ENCODE peak calls at places on chromosomes 4 and X, in four cellular contexts. One of them, this sample, is unnamed.

GRCh38 chrX:124393659-124394058 is 47.3 kb downstream of the SH2D1A start:
- DNase-seq in heart left ventricle: no peak
- DNase-seq in pancreas: no peak
- DNase-seq in MM.1S: no peak
- DNase-seq in this sample: no peak

GRCh38 chrX:3549442-3549875 is 164.0 kb downstream of the PRKX start:
- DNase-seq in MM.1S: no peak
- DNase-seq in pancreas: peak; percentile 17
- DNase-seq in heart left ventricle: peak; percentile 43
- DNase-seq in this sample: peak; percentile 1

GRCh38 chr4:163484906-163485305 is 9.6 kb upstream of the TMA16 start:
- DNase-seq in heart left ventricle: peak; percentile 30
- DNase-seq in MM.1S: peak; percentile 57
- DNase-seq in pancreas: no peak
- DNase-seq in this sample: no peak

GRCh38 chr4:5206391-5206790 is 155.1 kb downstream of the STK32B start:
- DNase-seq in MM.1S: no peak
- DNase-seq in pancreas: no peak
- DNase-seq in heart left ventricle: peak; percentile 24
- DNase-seq in this sample: no peak

GRCh38 chrX:40085086-40085551 is 12.6 kb downstream of the BCOR start:
- DNase-seq in MM.1S: no peak
- DNase-seq in pancreas: no peak
- DNase-seq in heart left ventricle: no peak
- DNase-seq in this sample: peak; percentile 22

GRCh38 chr4:140450352-140450751 is 22.9 kb upstream of the CLGN start:
- DNase-seq in heart left ventricle: no peak
- DNase-seq in MM.1S: no peak
- DNase-seq in pancreas: no peak
- DNase-seq in this sample: no peak

GRCh38 chrX:40278340-40279090 is 180.8 kb upstream of the BCOR start:
- DNase-seq in MM.1S: no peak
- DNase-seq in heart left ventricle: no peak
- DNase-seq in pancreas: no peak
- DNase-seq in this sample: no peak

GRCh38 chrX:30814978-30815377 is 74.1 kb downstream of the TAB3 start:
- DNase-seq in pancreas: no peak
- DNase-seq in MM.1S: no peak
- DNase-seq in heart left ventricle: no peak
- DNase-seq in this sample: no peak

GRCh38 chr4:73944061-73944875 is 37.6 kb downstream of the PF4 start:
- DNase-seq in heart left ventricle: no peak
- DNase-seq in pancreas: peak; percentile 28
- DNase-seq in MM.1S: no peak
- DNase-seq in this sample: peak; percentile 55

GRCh38 chrX:24513416-24513815 is 48.3 kb downstream of the PDK3 start:
- DNase-seq in MM.1S: no peak
- DNase-seq in heart left ventricle: no peak
- DNase-seq in pancreas: no peak
- DNase-seq in this sample: no peak

GRCh38 chr4:83358410-83358809 is 23.8 kb upstream of the HPSE start:
- DNase-seq in pancreas: no peak
- DNase-seq in MM.1S: no peak
- DNase-seq in heart left ventricle: no peak
- DNase-seq in this sample: no peak

GRCh38 chr4:19317377-19317776 is 934.3 kb upstream of the SLIT2 start:
- DNase-seq in MM.1S: no peak
- DNase-seq in pancreas: no peak
- DNase-seq in heart left ventricle: no peak
- DNase-seq in this sample: no peak

GRCh38 chr4:114076865-114077264 is 97.4 kb upstream of the ARSJ start:
- DNase-seq in heart left ventricle: no peak
- DNase-seq in pancreas: no peak
- DNase-seq in MM.1S: no peak
- DNase-seq in this sample: no peak

GRCh38 chr4:184217569-184218131 is at the start of gene ENPP6:
- DNase-seq in heart left ventricle: no peak
- DNase-seq in pancreas: no peak
- DNase-seq in MM.1S: no peak
- DNase-seq in this sample: no peak

GRCh38 chr4:173252024-173252935 is 81.9 kb downstream of the HMGB2 start:
- DNase-seq in MM.1S: peak; percentile 95
- DNase-seq in heart left ventricle: peak; percentile 59
- DNase-seq in pancreas: peak; percentile 81
- DNase-seq in this sample: peak; percentile 35

GRCh38 chr4:57614533-57614932 is 504.3 kb upstream of the IGFBP7 start:
- DNase-seq in pancreas: no peak
- DNase-seq in heart left ventricle: no peak
- DNase-seq in MM.1S: no peak
- DNase-seq in this sample: no peak

GRCh38 chr4:135371137-135371536 is 1169.5 kb upstream of the PABPC4L start:
- DNase-seq in MM.1S: peak; percentile 27
- DNase-seq in pancreas: peak; percentile 24
- DNase-seq in heart left ventricle: no peak
- DNase-seq in this sample: no peak

GRCh38 chrX:19814778-19815177 is 72.6 kb downstream of the SH3KBP1 start:
- DNase-seq in MM.1S: no peak
- DNase-seq in heart left ventricle: no peak
- DNase-seq in pancreas: no peak
- DNase-seq in this sample: no peak

GRCh38 chrX:19810370-19810769 is 77.0 kb downstream of the SH3KBP1 start:
- DNase-seq in pancreas: no peak
- DNase-seq in heart left ventricle: no peak
- DNase-seq in MM.1S: no peak
- DNase-seq in this sample: no peak

GRCh38 chrX:19811807-19812604 is 75.4 kb downstream of the SH3KBP1 start:
- DNase-seq in pancreas: no peak
- DNase-seq in heart left ventricle: no peak
- DNase-seq in MM.1S: no peak
- DNase-seq in this sample: no peak

GRCh38 chrX:19810809-19811208 is 76.6 kb downstream of the SH3KBP1 start:
- DNase-seq in heart left ventricle: no peak
- DNase-seq in pancreas: no peak
- DNase-seq in MM.1S: no peak
- DNase-seq in this sample: no peak

DNA sequence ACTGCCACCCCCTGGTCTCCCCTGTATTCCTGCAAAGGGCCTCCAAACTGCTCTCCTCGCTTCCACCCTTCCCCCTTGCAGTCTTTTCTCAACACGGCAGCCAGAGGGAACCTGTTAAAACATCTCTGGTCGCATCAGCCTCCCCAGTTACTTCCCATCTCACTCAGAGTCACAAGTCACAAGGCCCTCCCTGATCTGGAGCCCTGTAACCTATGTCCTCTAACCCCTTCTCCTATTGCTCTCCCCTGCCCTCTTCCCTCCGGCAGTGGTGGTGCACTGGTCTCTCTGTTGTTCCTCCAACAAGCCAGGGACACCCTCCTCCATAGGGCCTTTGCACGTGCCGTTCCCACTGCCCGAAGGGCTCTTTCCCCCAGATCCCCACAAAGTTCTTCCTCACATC is 73.2 kb downstream of the SH3KBP1 start:
- DNase-seq in pancreas: no peak
- DNase-seq in MM.1S: no peak
- DNase-seq in heart left ventricle: no peak
- DNase-seq in this sample: no peak
- TF ChIP-seq CTCF in pancreas: no peak
- TF ChIP-seq CTCF in MM.1S: no peak
- TF ChIP-seq CTCF in heart left ventricle: no peak
- TF ChIP-seq CTCF in this sample: no peak

GRCh38 chr4:38113136-38113535 is 152.9 kb downstream of the PTTG2 start:
- DNase-seq in pancreas: no peak
- DNase-seq in heart left ventricle: no peak
- DNase-seq in MM.1S: no peak
- DNase-seq in this sample: no peak
- H3K4me1 ChIP-seq in pancreas: peaks cover 25% of the 10 kb centered on the region
- H3K4me1 ChIP-seq in heart left ventricle: peaks cover 50% of the 10 kb centered on the region
- H3K4me1 ChIP-seq in MM.1S: peaks cover 19% of the 10 kb centered on the region
- H3K4me1 ChIP-seq in this sample: peaks cover 11% of the 10 kb centered on the region

DNA sequence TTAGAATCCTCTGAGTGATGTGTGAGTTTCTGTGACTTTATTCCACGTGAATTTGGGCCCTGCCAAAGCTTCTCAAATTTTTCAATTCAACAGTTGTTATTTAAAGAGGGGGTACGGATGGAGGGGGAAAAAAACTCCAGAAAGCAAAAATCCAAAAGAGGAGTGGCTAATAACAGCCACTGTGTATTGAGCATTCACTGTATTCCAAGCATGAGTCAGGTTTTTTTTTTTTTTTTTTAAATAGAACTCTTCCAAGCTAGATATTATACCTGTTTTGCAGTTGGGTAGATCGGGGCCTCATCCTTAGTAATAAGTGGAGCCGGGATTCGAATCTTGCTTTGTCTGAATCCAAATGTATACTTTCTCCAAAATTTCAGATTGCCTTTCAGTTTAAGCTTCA is 6.4 kb upstream of the RHOH start:
- DNase-seq in pancreas: no peak
- DNase-seq in heart left ventricle: no peak
- DNase-seq in MM.1S: no peak
- DNase-seq in this sample: no peak
- H3K4me3 ChIP-seq in pancreas: no peak overlapping the region
- H3K4me3 ChIP-seq in heart left ventricle: no peak overlapping the region
- H3K4me3 ChIP-seq in MM.1S: peak overlapping the region; percentile 67
- H3K4me3 ChIP-seq in this sample: no peak overlapping the region

GRCh38 chr4:39166177-39166576 is 16.2 kb upstream of the WDR19 start:
- DNase-seq in MM.1S: no peak
- DNase-seq in pancreas: no peak
- DNase-seq in heart left ventricle: no peak
- DNase-seq in this sample: no peak

GRCh38 chr4:39166670-39167069 is 15.7 kb upstream of the WDR19 start:
- DNase-seq in heart left ventricle: no peak
- DNase-seq in pancreas: no peak
- DNase-seq in MM.1S: no peak
- DNase-seq in this sample: no peak

GRCh38 chr4:39169426-39169825 is 12.9 kb upstream of the WDR19 start:
- DNase-seq in MM.1S: no peak
- DNase-seq in pancreas: no peak
- DNase-seq in heart left ventricle: no peak
- DNase-seq in this sample: no peak
- TF ChIP-seq CTCF in MM.1S: no peak
- TF ChIP-seq CTCF in pancreas: no peak
- TF ChIP-seq CTCF in heart left ventricle: no peak
- TF ChIP-seq CTCF in this sample: no peak

GRCh38 chr4:6279582-6280289 is 10.1 kb downstream of the WFS1 start:
- DNase-seq in heart left ventricle: no peak
- DNase-seq in pancreas: no peak
- DNase-seq in MM.1S: no peak
- DNase-seq in this sample: no peak

GRCh38 chr4:6277139-6277802 is 7.6 kb downstream of the WFS1 start:
- DNase-seq in pancreas: no peak
- DNase-seq in MM.1S: no peak
- DNase-seq in heart left ventricle: peak; percentile 52
- DNase-seq in this sample: no peak

GRCh38 chr4:6278801-6279197 is 9.1 kb downstream of the WFS1 start:
- DNase-seq in MM.1S: peak; percentile 93
- DNase-seq in heart left ventricle: peak; percentile 70
- DNase-seq in pancreas: no peak
- DNase-seq in this sample: no peak

GRCh38 chr4:6275898-6276563 is 6.4 kb downstream of the WFS1 start:
- DNase-seq in MM.1S: no peak
- DNase-seq in heart left ventricle: no peak
- DNase-seq in pancreas: no peak
- DNase-seq in this sample: no peak

DNA sequence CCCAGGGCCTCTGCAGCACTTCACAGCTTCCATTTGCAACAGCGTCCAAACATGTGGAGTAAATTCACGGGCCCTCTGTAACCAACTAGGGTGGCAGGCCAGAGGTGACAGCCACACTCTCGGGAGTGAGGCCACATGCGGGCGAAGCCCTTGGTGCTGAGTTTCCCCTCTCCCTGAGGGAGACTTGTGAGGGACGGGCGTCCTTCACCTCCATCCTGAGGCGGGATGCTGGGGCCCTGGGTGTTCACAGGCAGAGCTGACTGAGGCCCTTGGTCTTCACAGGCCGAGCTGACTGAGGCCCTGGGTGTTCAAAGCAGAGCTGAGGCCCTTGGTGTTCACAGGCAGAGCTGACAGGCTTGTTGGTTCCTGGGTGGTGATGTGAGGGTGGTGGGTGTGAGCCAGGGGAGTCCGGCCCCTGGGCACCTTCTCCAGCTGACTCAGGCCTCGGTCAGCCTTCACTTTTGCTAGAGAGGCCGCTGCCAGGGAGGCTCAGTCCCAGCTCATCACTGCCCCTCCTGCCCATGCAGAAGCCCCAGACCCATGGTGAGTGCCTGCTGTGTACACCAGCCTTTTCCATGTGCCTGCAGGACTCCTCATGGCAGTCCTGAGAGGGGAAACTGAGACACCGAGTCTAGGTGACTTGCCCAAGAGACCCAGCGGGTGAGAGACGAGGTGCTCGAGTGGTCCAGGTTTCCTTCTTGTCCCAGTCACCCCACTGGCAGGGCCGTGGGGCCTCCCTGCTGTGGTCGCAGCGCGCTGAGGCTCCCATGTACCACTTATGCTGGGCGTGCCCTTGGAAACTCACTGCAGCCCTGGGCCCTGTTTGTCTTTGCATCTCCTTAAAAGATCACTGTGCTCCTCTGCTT is 8.5 kb downstream of the WFS1 start:
- DNase-seq in pancreas: no peak
- DNase-seq in MM.1S: no peak
- DNase-seq in heart left ventricle: no peak
- DNase-seq in this sample: no peak
- H3K4me1 ChIP-seq in pancreas: peaks cover 4% of the 10 kb centered on the region
- H3K4me1 ChIP-seq in MM.1S: peaks cover 26% of the 10 kb centered on the region
- H3K4me1 ChIP-seq in heart left ventricle: peaks cover 91% of the 10 kb centered on the region
- H3K4me1 ChIP-seq in this sample: peaks cover 24% of the 10 kb centered on the region

DNA sequence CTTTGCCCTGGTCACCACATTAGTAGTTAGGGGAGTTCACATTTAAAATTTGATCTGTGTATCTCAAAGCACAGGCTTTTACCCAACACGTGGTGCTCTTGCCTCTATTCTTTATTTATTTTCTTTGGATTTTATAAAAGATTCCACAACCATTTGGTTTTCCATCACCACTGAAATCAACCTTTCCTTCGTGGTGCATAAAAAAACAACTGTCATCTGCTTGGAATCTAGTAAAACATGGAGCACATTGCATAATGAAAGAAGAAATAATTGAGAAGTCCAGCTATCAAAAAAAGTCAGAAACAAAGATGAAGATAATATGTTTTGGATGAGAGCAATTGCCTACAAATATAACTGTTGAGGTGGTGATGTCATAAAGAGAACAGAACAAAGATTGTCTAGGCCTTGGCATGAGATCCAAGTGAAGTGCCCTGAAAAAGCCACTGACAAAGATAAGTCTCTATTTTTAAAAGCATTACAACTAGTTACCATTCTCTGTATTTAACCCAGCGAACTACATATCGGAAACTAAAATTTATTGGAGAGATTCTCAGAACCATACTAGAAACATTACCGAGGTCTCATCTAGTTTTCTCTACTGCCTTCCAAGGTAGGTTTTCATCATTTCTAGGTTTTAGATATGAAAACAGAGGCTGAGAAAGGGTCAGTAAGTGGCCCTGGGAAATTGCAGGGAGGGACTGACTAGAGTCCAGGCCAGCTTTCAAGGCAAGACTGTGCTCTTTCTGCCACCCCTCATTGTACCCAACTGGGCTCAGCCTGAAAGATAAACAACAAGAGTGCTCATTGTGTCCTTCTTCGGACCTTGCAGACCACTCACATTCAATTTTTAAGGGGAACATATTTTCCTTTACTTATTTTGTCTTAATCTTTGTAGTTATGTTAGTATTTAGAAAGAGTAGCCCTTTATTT is 127.3 kb downstream of the MAD2L1 start:
- DNase-seq in heart left ventricle: peak; percentile 44
- DNase-seq in pancreas: no peak
- DNase-seq in MM.1S: no peak
- DNase-seq in this sample: no peak
- H3K4me3 ChIP-seq in heart left ventricle: peak overlapping the region; percentile 47
- H3K4me3 ChIP-seq in pancreas: no peak overlapping the region
- H3K4me3 ChIP-seq in MM.1S: no peak overlapping the region
- H3K4me3 ChIP-seq in this sample: no peak overlapping the region

GRCh38 chrX:1935805-1936204 is 320.9 kb downstream of the ASMT start:
- DNase-seq in pancreas: no peak
- DNase-seq in heart left ventricle: no peak
- DNase-seq in MM.1S: no peak
- DNase-seq in this sample: no peak
- TF ChIP-seq CTCF in pancreas: no peak
- TF ChIP-seq CTCF in heart left ventricle: no peak
- TF ChIP-seq CTCF in MM.1S: no peak
- TF ChIP-seq CTCF in this sample: no peak